ENCODE peak calls at places on chromosome X, in seven cellular contexts. E, S, I, M, N, V and F are unnamed samples.

GRCh38 chrX:108270280-108270679 is 167.9 kb downstream of the COL4A6 start:
- DNase-seq in E (no peak), S (no peak), I (no peak), M (no peak), N (no peak), V (no peak), F (no peak)

GRCh38 chrX:41303013-41303412 is 30.9 kb upstream of the DDX3X start:
- DNase-seq in E (peak), S (no peak), I (no peak), M (no peak), N (peak), V (no peak), F (no peak)

GRCh38 chrX:114976321-114976720 is 41.1 kb downstream of the IL13RA2 start:
- DNase-seq in E (peak), S (no peak), I (peak), M (no peak), N (no peak), V (no peak), F (no peak)

GRCh38 chrX:10398271-10398670 is 222.1 kb downstream of the MID1 start:
- DNase-seq in E (no peak), S (no peak), I (no peak), M (no peak), N (no peak), V (no peak), F (no peak)

GRCh38 chrX:70254909-70255308 is 5.1 kb downstream of the P2RY4 start:
- DNase-seq in E (no peak), S (no peak), I (no peak), M (no peak), N (no peak), V (no peak), F (no peak)

GRCh38 chrX:135890087-135890585 is 3.1 kb downstream of the CT45A10 start:
- DNase-seq in E (no peak), S (no peak), I (no peak), M (no peak), N (no peak), V (no peak), F (no peak)

GRCh38 chrX:41785685-41786084 is 61.7 kb downstream of the GPR82 start:
- DNase-seq in E (no peak), S (no peak), I (peak), M (no peak), N (peak), V (no peak), F (no peak)

GRCh38 chrX:101265869-101266428 is 25.2 kb downstream of the TAF7L start:
- DNase-seq in E (peak), S (no peak), I (peak), M (no peak), N (peak), V (no peak), F (no peak)

GRCh38 chrX:70592091-70592490 is 147.5 kb downstream of the DLG3 start:
- DNase-seq in E (peak), S (no peak), I (peak), M (no peak), N (peak), V (no peak), F (no peak)

GRCh38 chrX:24241822-24242648 is 71.8 kb downstream of the SUPT20HL2 start:
- DNase-seq in E (peak), S (peak), I (peak), M (no peak), N (peak), V (peak), F (no peak)

GRCh38 chrX:149950681-149951080 is 12.4 kb upstream of the EOLA2 start:
- DNase-seq in E (peak), S (peak), I (peak), M (no peak), N (peak), V (no peak), F (no peak)

GRCh38 chrX:19725545-19726102 is 161.8 kb downstream of the SH3KBP1 start:
- DNase-seq in E (no peak), S (no peak), I (peak), M (no peak), N (no peak), V (no peak), F (no peak)

GRCh38 chrX:64093761-64094160 is 111.7 kb downstream of the AMER1 start:
- DNase-seq in E (peak), S (peak), I (peak), M (no peak), N (no peak), V (no peak), F (no peak)

GRCh38 chrX:22950278-22951266 is 49.2 kb upstream of the DDX53 start:
- DNase-seq in E (peak), S (no peak), I (peak), M (no peak), N (peak), V (no peak), F (no peak)

GRCh38 chrX:6683353-6683752 is 148.4 kb upstream of the VCX3A start:
- DNase-seq in E (no peak), S (no peak), I (no peak), M (no peak), N (no peak), V (no peak), F (no peak)

GRCh38 chrX:153634236-153634635 is 12.8 kb upstream of the DUSP9 start:
- DNase-seq in E (no peak), S (no peak), I (no peak), M (no peak), N (no peak), V (no peak), F (no peak)

GRCh38 chrX:134764202-134764785 is 106.0 kb upstream of the PLAC1 start:
- DNase-seq in E (peak), S (peak), I (peak), M (no peak), N (no peak), V (no peak), F (no peak)

GRCh38 chrX:345020-345925 is 26.7 kb upstream of the GTPBP6 start:
- DNase-seq in E (no peak), S (no peak), I (no peak), M (no peak), N (no peak), V (no peak), F (no peak)

GRCh38 chrX:45956222-45956867 is 588.9 kb downstream of the ZNF674 start:
- DNase-seq in E (no peak), S (no peak), I (no peak), M (no peak), N (no peak), V (no peak), F (no peak)

GRCh38 chrX:42246814-42247213 is 323.5 kb upstream of the CASK start:
- DNase-seq in E (peak), S (peak), I (peak), M (no peak), N (no peak), V (no peak), F (no peak)

GRCh38 chrX:26138043-26138442 is at the start of gene MAGEB18:
- DNase-seq in E (no peak), S (no peak), I (no peak), M (no peak), N (no peak), V (no peak), F (no peak)

GRCh38 chrX:120468479-120468824 is 644 bp downstream of the LAMP2 start:
- DNase-seq in E (no peak), S (no peak), I (no peak), M (no peak), N (no peak), V (no peak), F (no peak)

GRCh38 chrX:57104406-57104805 is 16.9 kb downstream of the SPIN2B start:
- DNase-seq in E (no peak), S (no peak), I (no peak), M (no peak), N (no peak), V (no peak), F (no peak)

GRCh38 chrX:150958177-150958576 is 25.0 kb upstream of the HMGB3 start:
- DNase-seq in E (no peak), S (no peak), I (no peak), M (no peak), N (peak), V (peak), F (no peak)

GRCh38 chrX:10508891-10509290 is 111.5 kb downstream of the MID1 start:
- DNase-seq in E (no peak), S (peak), I (no peak), M (no peak), N (no peak), V (no peak), F (no peak)